ENCODE peak calls at places on chromosomes 3 and 15, in seven cellular contexts. V, A, E, Y, S, J and W are unnamed samples.

GRCh38 chr3:160369784-160370183 is 29.2 kb downstream of the IFT80 start:
- DNase-seq in V (no peak), A (no peak), E (no peak), Y (no peak), S (no peak), J (no peak), W (no peak)

GRCh38 chr3:16724487-16724886 is 119.3 kb upstream of the DAZL start:
- DNase-seq in V (no peak), A (no peak), E (no peak), Y (no peak), S (no peak), J (no peak), W (no peak)

GRCh38 chr15:64856429-64857145 is 14.9 kb downstream of the PLEKHO2 start:
- DNase-seq in V (no peak), A (peak), E (no peak), Y (no peak), S (peak), J (no peak), W (no peak)

GRCh38 chr3:110174908-110175307 is 837.6 kb upstream of the DPPA4 start:
- DNase-seq in V (no peak), A (no peak), E (no peak), Y (no peak), S (no peak), J (no peak), W (no peak)

GRCh38 chr15:101439920-101440319 is 49.6 kb downstream of the PCSK6 start:
- DNase-seq in V (no peak), A (no peak), E (no peak), Y (no peak), S (no peak), J (no peak), W (no peak)

GRCh38 chr15:84734794-84735479 is 13.5 kb upstream of the ZNF592 start:
- DNase-seq in V (peak), A (no peak), E (peak), Y (peak), S (peak), J (peak), W (peak)

GRCh38 chr3:121482651-121483050 is 63.1 kb downstream of the POLQ start:
- DNase-seq in V (no peak), A (no peak), E (no peak), Y (no peak), S (no peak), J (no peak), W (no peak)

GRCh38 chr3:142210608-142211007 is 14.8 kb downstream of the GK5 start:
- DNase-seq in V (no peak), A (no peak), E (no peak), Y (no peak), S (no peak), J (no peak), W (peak)

DNA sequence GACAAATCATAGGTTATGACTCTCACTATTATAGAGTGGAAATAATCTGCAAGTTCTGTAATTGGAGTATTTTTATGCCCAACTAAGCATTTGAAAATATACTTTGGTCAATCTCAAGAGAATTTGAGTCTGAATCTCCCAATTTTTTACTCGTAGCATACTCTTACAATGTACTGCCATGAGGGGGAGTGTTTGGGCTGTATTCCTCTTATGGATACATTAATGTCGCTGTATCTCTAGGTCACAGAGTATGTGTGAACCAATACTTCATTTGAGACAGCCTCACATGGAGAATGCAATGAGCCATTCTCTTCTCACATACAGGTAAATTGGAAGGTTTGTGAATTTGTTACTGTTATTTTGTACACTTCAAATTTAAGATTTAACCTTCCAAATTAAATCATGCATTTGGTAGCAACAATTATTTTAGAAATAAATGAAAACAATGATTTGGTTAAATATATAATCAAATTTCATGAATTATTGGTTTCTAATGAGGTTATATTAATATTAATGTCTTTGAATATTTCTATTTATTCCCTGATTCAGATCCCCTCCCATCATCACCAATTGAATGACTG is 5.5 kb upstream of the CD200 start:
- DNase-seq in V (peak), A (peak), E (peak), Y (peak), S (peak), J (no peak), W (no peak)
- TF ChIP-seq JUND in V (no peak), A (no peak), E (no peak), Y (no peak), S (no peak), J (no peak), W (no peak)

DNA sequence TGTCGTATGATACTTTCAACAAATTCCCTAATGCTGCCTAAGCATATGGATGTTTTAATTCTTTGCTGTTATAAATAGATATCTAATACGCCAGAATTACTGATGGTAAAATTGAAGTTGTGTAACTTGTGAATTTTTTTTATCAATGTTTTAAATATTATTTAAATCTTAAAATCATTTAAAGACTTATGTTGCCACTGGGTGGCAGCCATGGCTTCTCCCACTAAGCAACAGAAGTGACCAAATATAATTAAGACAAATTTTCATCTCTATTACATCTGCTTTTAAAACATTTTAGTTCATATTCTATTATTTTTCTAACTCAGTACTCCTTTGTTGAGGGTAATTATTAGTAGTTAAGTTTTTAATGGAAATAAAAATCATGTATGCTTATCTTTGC is 8.1 kb upstream of the IL20RB start:
- DNase-seq in V (no peak), A (no peak), E (no peak), Y (no peak), S (no peak), J (no peak), W (no peak)
- TF ChIP-seq JUND in V (no peak), A (no peak), E (no peak), Y (no peak), S (no peak), J (no peak), W (no peak)

GRCh38 chr3:129068291-129068886 is 7.8 kb downstream of the GP9 start:
- DNase-seq in V (no peak), A (no peak), E (no peak), Y (no peak), S (no peak), J (no peak), W (no peak)
- TF ChIP-seq JUND in V (no peak), A (no peak), E (no peak), Y (no peak), S (no peak), J (no peak), W (no peak)

GRCh38 chr3:18344306-18345014 is 80.7 kb downstream of the SATB1 start:
- DNase-seq in V (no peak), A (no peak), E (no peak), Y (no peak), S (no peak), J (no peak), W (peak)
- TF ChIP-seq JUND in V (no peak), A (no peak), E (no peak), Y (no peak), S (no peak), J (no peak), W (peak)

GRCh38 chr3:141056716-141057115 is 5.6 kb downstream of the SPSB4 start:
- DNase-seq in V (no peak), A (no peak), E (no peak), Y (no peak), S (no peak), J (no peak), W (no peak)
- TF ChIP-seq JUND in V (no peak), A (no peak), E (no peak), Y (no peak), S (no peak), J (no peak), W (no peak)